ENCODE peak calls at places on chromosomes 7 and 10, in four cellular contexts. One of them, this sample, is unnamed.

GRCh38 chr7:127865466-127865865 is 165.8 kb downstream of the LRRC4 start:
- DNase-seq in endothelial cell: no peak
- DNase-seq in C1 segment of cervical spinal cord: no peak
- DNase-seq in SW480: peak; percentile 13
- DNase-seq in this sample: no peak

GRCh38 chr7:155850001-155850436 is 37.8 kb upstream of the SHH start:
- DNase-seq in C1 segment of cervical spinal cord: no peak
- DNase-seq in endothelial cell: no peak
- DNase-seq in SW480: no peak
- DNase-seq in this sample: no peak

GRCh38 chr10:84293574-84294016 is 34.8 kb upstream of the CCSER2 start:
- DNase-seq in SW480: no peak
- DNase-seq in endothelial cell: no peak
- DNase-seq in C1 segment of cervical spinal cord: no peak
- DNase-seq in this sample: no peak

GRCh38 chr10:74929197-74929596 is 102.8 kb downstream of the KAT6B start:
- DNase-seq in C1 segment of cervical spinal cord: no peak
- DNase-seq in SW480: no peak
- DNase-seq in endothelial cell: no peak
- DNase-seq in this sample: no peak

GRCh38 chr7:141699860-141700259 is 2.1 kb downstream of the DENND11 start:
- DNase-seq in SW480: no peak
- DNase-seq in endothelial cell: no peak
- DNase-seq in C1 segment of cervical spinal cord: no peak
- DNase-seq in this sample: no peak

GRCh38 chr10:11178606-11179221 is 161.0 kb downstream of the CELF2 start:
- DNase-seq in SW480: no peak
- DNase-seq in endothelial cell: no peak
- DNase-seq in C1 segment of cervical spinal cord: no peak
- DNase-seq in this sample: no peak

GRCh38 chr10:111117528-111118277 is 40.9 kb downstream of the ADRA2A start:
- DNase-seq in endothelial cell: no peak
- DNase-seq in SW480: no peak
- DNase-seq in C1 segment of cervical spinal cord: no peak
- DNase-seq in this sample: no peak

GRCh38 chr10:80408198-80409085 is at the start of gene PRXL2A:
- DNase-seq in C1 segment of cervical spinal cord: peak; percentile 82
- DNase-seq in SW480: peak; percentile 65
- DNase-seq in endothelial cell: peak; percentile 91
- DNase-seq in this sample: peak; percentile 79

This sample was measured in midbrain.